ENCODE peak calls at places on chromosome 15, in eight cellular contexts. M is activated effector memory CD4-positive, alpha-beta T cell treated with anti-CD3 and anti-CD28 coated beads, Interleukin-2, amount 50 U/mL, for 16 hours; C is mesendoderm; D is M059J; R is ACHN; V is Right ventricle myocardium superior; G is posterior cingulate gyrus; Y is AG04450. U is an unnamed sample.

GRCh38 chr15:99341786-99342185 is 90.5 kb downstream of the LRRC28 start:
- DNase-seq in M (no peak), C (no peak), D (no peak), R (no peak), V (no peak), G (no peak), Y (no peak), U (no peak)

GRCh38 chr15:74428442-74428787 is 5.3 kb downstream of the SEMA7A start:
- DNase-seq in M (no peak), C (no peak), D (no peak), R (no peak), V (no peak), G (peak; percentile 86), Y (no peak), U (no peak)

GRCh38 chr15:98866503-98866902 is 141.1 kb downstream of the PGPEP1L start:
- DNase-seq in M (no peak), C (peak; percentile 77), D (peak; percentile 86), R (peak; percentile 79), V (no peak), G (no peak), Y (no peak), U (no peak)

GRCh38 chr15:43492266-43492665 is 690 bp downstream of the TP53BP1 start:
- DNase-seq in M (no peak), C (peak; percentile 92), D (no peak), R (no peak), V (no peak), G (no peak), Y (no peak), U (no peak)

GRCh38 chr15:57320543-57321220 is 55.6 kb upstream of the CGNL1 start:
- DNase-seq in M (no peak), C (no peak), D (peak; percentile 71), R (no peak), V (peak; percentile 68), G (peak; percentile 77), Y (no peak), U (no peak)

GRCh38 chr15:80404719-80405553 is 754 bp downstream of the ARNT2 start:
- DNase-seq in M (no peak), C (peak; percentile 50), D (peak; percentile 3), R (peak; percentile 18), V (peak; percentile 51), G (peak; percentile 89), Y (no peak), U (peak; percentile 71)

GRCh38 chr15:37075777-37076176 is 24.6 kb downstream of the MEIS2 start:
- DNase-seq in M (no peak), C (no peak), D (no peak), R (no peak), V (no peak), G (no peak), Y (no peak), U (no peak)

GRCh38 chr15:45634442-45635190 is at the start of gene SQOR:
- DNase-seq in M (peak; percentile 88), C (peak; percentile 51), D (peak; percentile 83), R (peak; percentile 87), V (peak; percentile 94), G (peak; percentile 89), Y (no peak), U (peak; percentile 9)

GRCh38 chr15:65791335-65792129 is 561 bp downstream of the DENND4A start:
- DNase-seq in M (peak; percentile 83), C (peak; percentile 75), D (peak; percentile 51), R (peak; percentile 61), V (peak; percentile 71), G (peak; percentile 92), Y (no peak), U (peak; percentile 70)

GRCh38 chr15:77803487-77803886 is 170.8 kb upstream of the LINGO1 start:
- DNase-seq in M (no peak), C (no peak), D (no peak), R (no peak), V (no peak), G (no peak), Y (no peak), U (no peak)

GRCh38 chr15:73700041-73700842 is 16.1 kb downstream of the CD276 start:
- DNase-seq in M (peak; percentile 92), C (peak; percentile 84), D (peak; percentile 76), R (peak; percentile 72), V (peak; percentile 79), G (peak; percentile 97), Y (peak; percentile 58), U (peak; percentile 80)

GRCh38 chr15:57234156-57234555 is 142.1 kb upstream of the CGNL1 start:
- DNase-seq in M (no peak), C (no peak), D (no peak), R (peak; percentile 68), V (no peak), G (no peak), Y (no peak), U (no peak)

GRCh38 chr15:59222906-59223579 is 16.4 kb downstream of the LDHAL6B start:
- DNase-seq in M (no peak), C (no peak), D (no peak), R (no peak), V (no peak), G (no peak), Y (no peak), U (no peak)

GRCh38 chr15:52220896-52221660 is 29.9 kb upstream of the GNB5 start:
- DNase-seq in M (no peak), C (no peak), D (no peak), R (no peak), V (no peak), G (no peak), Y (no peak), U (no peak)

GRCh38 chr15:23467110-23467600 is 20.1 kb upstream of the GOLGA6L2 start:
- DNase-seq in M (no peak), C (peak; percentile 23), D (peak; percentile 28), R (peak; percentile 53), V (no peak), G (no peak), Y (no peak), U (no peak)

GRCh38 chr15:36671017-36671416 is 91.6 kb downstream of the CDIN1 start:
- DNase-seq in M (no peak), C (no peak), D (no peak), R (no peak), V (no peak), G (no peak), Y (no peak), U (no peak)

GRCh38 chr15:66498501-66499386 is 1.2 kb upstream of the SNAPC5 start:
- DNase-seq in M (peak; percentile 39), C (peak; percentile 44), D (peak; percentile 43), R (peak; percentile 42), V (no peak), G (no peak), Y (no peak), U (no peak)

GRCh38 chr15:28935316-28935715 is 49.5 kb downstream of the APBA2 start:
- DNase-seq in M (peak; percentile 62), C (peak; percentile 72), D (no peak), R (peak; percentile 3), V (no peak), G (peak; percentile 81), Y (no peak), U (no peak)

GRCh38 chr15:42131826-42132806 is 24.3 kb downstream of the PLA2G4F start:
- DNase-seq in M (peak; percentile 44), C (peak; percentile 25), D (no peak), R (no peak), V (no peak), G (peak; percentile 65), Y (no peak), U (no peak)

GRCh38 chr15:64163662-64164362 is 990 bp upstream of the PPIB start:
- DNase-seq in M (no peak), C (peak; percentile 63), D (no peak), R (no peak), V (no peak), G (peak; percentile 86), Y (no peak), U (no peak)

GRCh38 chr15:65423977-65424679 is 1.4 kb upstream of the IGDCC4 start:
- DNase-seq in M (peak; percentile 16), C (peak; percentile 57), D (peak; percentile 42), R (no peak), V (no peak), G (no peak), Y (no peak), U (no peak)

GRCh38 chr15:101031203-101031602 is 112.0 kb downstream of the LRRK1 start:
- DNase-seq in M (no peak), C (no peak), D (peak; percentile 58), R (no peak), V (no peak), G (peak; percentile 22), Y (no peak), U (no peak)

GRCh38 chr15:80208758-80209734 is 43.0 kb downstream of the CTXND1 start:
- DNase-seq in M (no peak), C (peak; percentile 66), D (no peak), R (no peak), V (no peak), G (no peak), Y (no peak), U (no peak)

GRCh38 chr15:45522179-45522930 is at the start of gene SLC30A4:
- DNase-seq in M (peak; percentile 87), C (peak; percentile 40), D (peak; percentile 67), R (peak; percentile 55), V (peak; percentile 83), G (peak; percentile 95), Y (no peak), U (peak; percentile 62)

GRCh38 chr15:89912145-89912673 is 543 bp downstream of the ARPIN start:
- DNase-seq in M (no peak), C (peak; percentile 35), D (peak; percentile 24), R (peak; percentile 4), V (peak; percentile 61), G (peak; percentile 88), Y (no peak), U (peak; percentile 9)

GRCh38 chr15:38593523-38593922 is 28.9 kb upstream of the RASGRP1 start:
- DNase-seq in M (no peak), C (peak; percentile 17), D (no peak), R (no peak), V (no peak), G (no peak), Y (no peak), U (no peak)

GRCh38 chr15:52247481-52247880 is 48.1 kb downstream of the MYO5C start:
- DNase-seq in M (no peak), C (no peak), D (no peak), R (no peak), V (no peak), G (no peak), Y (no peak), U (no peak)

GRCh38 chr15:85154061-85154460 is 172.4 kb downstream of the PDE8A start:
- DNase-seq in M (no peak), C (peak; percentile 53), D (peak; percentile 9), R (no peak), V (no peak), G (no peak), Y (no peak), U (no peak)

GRCh38 chr15:71333839-71334238 is 218.6 kb downstream of the THSD4 start:
- DNase-seq in M (no peak), C (no peak), D (peak; percentile 54), R (no peak), V (no peak), G (no peak), Y (peak; percentile 68), U (no peak)

GRCh38 chr15:56425276-56425675 is 39.7 kb downstream of the MNS1 start:
- DNase-seq in M (no peak), C (no peak), D (no peak), R (no peak), V (no peak), G (no peak), Y (no peak), U (no peak)

GRCh38 chr15:95018888-95019545 is 787.7 kb downstream of the MCTP2 start:
- DNase-seq in M (no peak), C (peak; percentile 65), D (peak; percentile 62), R (peak; percentile 4), V (no peak), G (no peak), Y (peak; percentile 52), U (no peak)

GRCh38 chr15:31302778-31303433 is 23.7 kb upstream of the KLF13 start:
- DNase-seq in M (peak; percentile 63), C (peak; percentile 47), D (no peak), R (no peak), V (no peak), G (no peak), Y (no peak), U (no peak)

GRCh38 chr15:31325432-31325975 is 1.1 kb upstream of the KLF13 start:
- DNase-seq in M (peak; percentile 86), C (peak; percentile 29), D (peak; percentile 17), R (peak; percentile 21), V (peak; percentile 91), G (peak; percentile 96), Y (no peak), U (peak; percentile 84)

GRCh38 chr15:42577514-42578031 is 2.2 kb downstream of the STARD9 start:
- DNase-seq in M (no peak), C (peak; percentile 94), D (peak; percentile 59), R (no peak), V (no peak), G (no peak), Y (no peak), U (no peak)

U was measured in nucleus accumbens.